ENCODE peak calls at places on chromosomes 2 and 18, in four cellular contexts. D, E, B and S are unnamed samples.

GRCh38 chr18:74390900-74391299 is 66.2 kb downstream of the DIPK1C start:
- DNase-seq in B (no peak), E (no peak), D (no peak), S (no peak)

GRCh38 chr2:103788875-103789715 is 1027.3 kb downstream of the TMEM182 start:
- DNase-seq in B (peak; percentile 11), E (no peak), D (peak; percentile 2), S (no peak)

GRCh38 chr18:36188912-36189311 is 1.6 kb downstream of the MOCOS start:
- DNase-seq in E (no peak), D (no peak), B (no peak), S (no peak)

GRCh38 chr2:150624001-150624401 is 136.5 kb upstream of the RND3 start:
- DNase-seq in E (no peak), B (no peak), D (peak; percentile 9), S (no peak)

GRCh38 chr2:38791747-38792146 is 13.7 kb downstream of the GEMIN6 start:
- DNase-seq in B (no peak), D (no peak), E (no peak), S (no peak)

GRCh38 chr2:135768863-135769262 is 27.2 kb downstream of the UBXN4 start:
- DNase-seq in B (no peak), E (no peak), D (no peak), S (no peak)

GRCh38 chr2:217338306-217338916 is 478.5 kb upstream of the TNP1 start:
- DNase-seq in E (no peak), B (no peak), D (peak; percentile 85), S (no peak)

GRCh38 chr2:234835738-234836137 is 116.1 kb upstream of the SH3BP4 start:
- DNase-seq in D (no peak), B (no peak), E (no peak), S (no peak)